ENCODE peak calls at places on chromosomes 2 and 18, in four cellular contexts. Y is K562, T is SK-N-SH, K is GM12878. A is an unnamed sample.

GRCh38 chr2:23441414-23441813 is 56.4 kb downstream of the KLHL29 start:
- DNase-seq in Y (no peak), T (no peak), K (no peak), A (no peak)

GRCh38 chr18:35688757-35689156 is 107.2 kb downstream of the GALNT1 start:
- DNase-seq in K (peak; percentile 35), T (no peak), Y (peak; percentile 70), A (no peak)

GRCh38 chr18:62610509-62611394 is 87.9 kb downstream of the ZCCHC2 start:
- DNase-seq in Y (peak; percentile 67), T (peak; percentile 49), K (no peak), A (no peak)

GRCh38 chr2:181674466-181674865 is 5.9 kb downstream of the NEUROD1 start:
- DNase-seq in T (no peak), K (no peak), Y (no peak), A (no peak)

GRCh38 chr2:197158591-197159550 is 151.7 kb downstream of the ANKRD44 start:
- DNase-seq in T (no peak), K (no peak), Y (no peak), A (peak; percentile 64)

GRCh38 chr2:238120463-238121298 is 17.8 kb upstream of the KLHL30 start:
- DNase-seq in K (no peak), Y (no peak), T (no peak), A (no peak)

GRCh38 chr2:239983004-239983778 is 42.0 kb downstream of the NDUFA10 start:
- DNase-seq in Y (no peak), K (no peak), T (no peak), A (no peak)

GRCh38 chr18:22015156-22015555 is 154.2 kb upstream of the GATA6 start:
- DNase-seq in T (no peak), K (no peak), Y (no peak), A (no peak)

GRCh38 chr2:84971799-84972790 is 1.1 kb downstream of the KCMF1 start:
- DNase-seq in Y (peak; percentile 62), T (peak; percentile 80), K (no peak), A (no peak)

GRCh38 chr2:233174131-233174530 is 77.3 kb upstream of the ATG16L1 start:
- DNase-seq in Y (no peak), K (no peak), T (no peak), A (no peak)

GRCh38 chr2:186949716-186950256 is 100.8 kb upstream of the ZSWIM2 start:
- DNase-seq in T (no peak), Y (no peak), K (no peak), A (no peak)

GRCh38 chr2:230418341-230419016 is 2.5 kb downstream of the SP100 start:
- DNase-seq in K (no peak), T (no peak), Y (no peak), A (no peak)

GRCh38 chr2:117686699-117687098 is 127.8 kb upstream of the DDX18 start:
- DNase-seq in T (no peak), Y (no peak), K (peak; percentile 46), A (no peak)

GRCh38 chr2:172437419-172438063 is 10.2 kb downstream of the ITGA6 start:
- DNase-seq in Y (no peak), K (peak; percentile 16), T (no peak), A (no peak)

GRCh38 chr2:155368934-155369333 is 670.4 kb downstream of the KCNJ3 start:
- DNase-seq in T (no peak), K (no peak), Y (no peak), A (peak; percentile 12)

GRCh38 chr2:20093263-20094141 is 42.1 kb upstream of the LAPTM4A start:
- DNase-seq in T (peak; percentile 88), Y (peak; percentile 57), K (no peak), A (peak; percentile 95)

GRCh38 chr2:39377226-39377939 is 59.7 kb downstream of the MAP4K3 start:
- DNase-seq in Y (peak; percentile 10), T (no peak), K (peak; percentile 81), A (no peak)

GRCh38 chr2:60335533-60336237 is 217.8 kb downstream of the BCL11A start:
- DNase-seq in Y (no peak), T (no peak), K (no peak), A (peak; percentile 83)

GRCh38 chr2:225025917-225026571 is 16.2 kb downstream of the DOCK10 start:
- DNase-seq in Y (no peak), K (no peak), T (no peak), A (no peak)

GRCh38 chr2:96103906-96104861 is 12.2 kb downstream of the ADRA2B start:
- DNase-seq in Y (no peak), T (no peak), K (no peak), A (no peak)

GRCh38 chr18:49018961-49019445 is 68.2 kb upstream of the SMAD7 start:
- DNase-seq in T (peak; percentile 28), K (no peak), Y (no peak), A (no peak)

GRCh38 chr2:20613342-20613916 is 37.5 kb downstream of the HS1BP3 start:
- DNase-seq in K (no peak), T (peak; percentile 74), Y (no peak), A (no peak)

GRCh38 chr18:2856499-2856898 is 9.7 kb downstream of the EMILIN2 start:
- DNase-seq in T (no peak), K (no peak), Y (no peak), A (no peak)

GRCh38 chr18:46222093-46222492 is 117.9 kb downstream of the HAUS1 start:
- DNase-seq in Y (no peak), T (peak; percentile 22), K (no peak), A (no peak)

GRCh38 chr2:122019729-122020128 is 264.3 kb downstream of the TSN start:
- DNase-seq in T (no peak), Y (no peak), K (no peak), A (no peak)

GRCh38 chr2:120348134-120349103 is 2.5 kb downstream of the INHBB start:
- DNase-seq in Y (no peak), T (no peak), K (no peak), A (peak; percentile 85)

GRCh38 chr18:23992119-23992940 is 22.2 kb upstream of the TTC39C start:
- DNase-seq in K (no peak), T (peak; percentile 50), Y (no peak), A (no peak)

GRCh38 chr18:23479829-23480505 is 23.3 kb upstream of the RMC1 start:
- DNase-seq in T (no peak), K (no peak), Y (no peak), A (no peak)

GRCh38 chr2:119402645-119403560 is 28.8 kb upstream of the TMEM37 start:
- DNase-seq in K (no peak), T (no peak), Y (no peak), A (no peak)

GRCh38 chr2:209145941-209146681 is 277.7 kb upstream of the MAP2 start:
- DNase-seq in K (no peak), T (no peak), Y (no peak), A (no peak)

GRCh38 chr2:120564213-120565094 is 171.2 kb upstream of the GLI2 start:
- DNase-seq in K (no peak), Y (no peak), T (peak; percentile 39), A (peak; percentile 92)

GRCh38 chr2:120261387-120262006 is 8.8 kb downstream of the RALB start:
- DNase-seq in T (no peak), K (peak; percentile 62), Y (no peak), A (no peak)

GRCh38 chr2:48080534-48081316 is 174.4 kb upstream of the FBXO11 start:
- DNase-seq in T (no peak), K (no peak), Y (no peak), A (no peak)

GRCh38 chr2:113281920-113282746 is 3.4 kb upstream of the PAX8 start:
- DNase-seq in T (no peak), Y (no peak), K (no peak), A (peak; percentile 49)

GRCh38 chr2:236857781-236858180 is 227.9 kb upstream of the COPS8 start:
- DNase-seq in K (no peak), T (no peak), Y (no peak), A (no peak)

GRCh38 chr18:10131783-10132381 is 218.1 kb downstream of the VAPA start:
- DNase-seq in T (peak; percentile 69), K (no peak), Y (no peak), A (no peak)

GRCh38 chr18:36415606-36416005 is 118.1 kb downstream of the FHOD3 start:
- DNase-seq in T (no peak), Y (no peak), K (no peak), A (no peak)

GRCh38 chr2:76867854-76868253 is 654.3 kb downstream of the LRRTM4 start:
- DNase-seq in T (no peak), K (no peak), Y (no peak), A (no peak)

DNA sequence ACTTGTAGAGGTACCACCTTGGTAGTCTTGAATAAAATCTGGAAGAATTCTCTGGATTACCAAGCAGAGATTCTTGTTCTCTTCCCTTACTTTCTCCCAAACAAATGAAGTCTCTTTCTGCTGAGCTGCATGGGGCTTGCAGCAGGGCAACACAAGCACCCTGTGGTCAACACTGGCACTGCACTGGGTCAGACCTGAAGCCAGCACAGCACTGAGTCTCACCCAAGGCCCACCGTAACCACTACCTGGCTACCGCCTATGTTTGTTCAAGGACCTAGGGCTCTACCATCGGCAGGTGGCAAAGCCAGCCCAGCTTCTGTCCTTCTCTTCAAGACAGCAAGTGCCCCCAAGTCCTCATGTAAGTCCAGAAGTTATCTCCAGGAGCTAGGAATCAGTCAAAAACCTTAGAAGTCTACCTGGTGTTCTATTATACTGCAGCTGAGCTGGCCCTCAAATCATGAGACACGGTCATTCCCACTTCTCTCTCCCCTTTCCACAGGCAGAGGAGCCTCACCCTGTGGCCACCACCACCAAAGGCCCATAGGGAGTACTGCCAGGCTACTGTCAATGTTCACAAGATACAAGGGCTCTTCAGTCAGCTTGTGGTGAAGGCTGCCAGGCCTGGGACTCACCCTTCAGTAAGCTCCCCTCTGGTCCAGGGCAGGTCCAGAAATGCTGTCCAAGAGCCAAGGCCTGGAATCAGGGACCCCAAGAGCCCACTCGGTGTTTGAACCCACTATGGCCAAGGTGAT is 18.4 kb downstream of the VPS54 start:
- DNase-seq in Y (no peak), T (no peak), K (no peak), A (no peak)
- TF ChIP-seq CTCF in Y (no peak), T (no peak), K (no peak), A (peak; percentile 56)

GRCh38 chr2:9238927-9239326 is 32.3 kb downstream of the ASAP2 start:
- DNase-seq in K (no peak), Y (no peak), T (peak; percentile 68), A (no peak)
- H3K9ac ChIP-seq in K (no peak overlapping the region), Y (no peak overlapping the region), T (peak overlapping the region; percentile 9), A (no peak overlapping the region)

GRCh38 chr2:88666576-88666975 is 24.9 kb upstream of the RPIA start:
- DNase-seq in Y (no peak), K (no peak), T (no peak), A (peak; percentile 55)
- TF ChIP-seq MXI1 in Y (no peak), K (no peak), T (no peak), A (no peak)

GRCh38 chr2:208033701-208034502 is 8.6 kb upstream of the PLEKHM3 start:
- DNase-seq in Y (peak; percentile 51), T (no peak), K (no peak), A (peak; percentile 97)
- TF ChIP-seq CTCF in Y (peak; percentile 55), T (peak; percentile 10), K (peak; percentile 69), A (peak; percentile 98)

DNA sequence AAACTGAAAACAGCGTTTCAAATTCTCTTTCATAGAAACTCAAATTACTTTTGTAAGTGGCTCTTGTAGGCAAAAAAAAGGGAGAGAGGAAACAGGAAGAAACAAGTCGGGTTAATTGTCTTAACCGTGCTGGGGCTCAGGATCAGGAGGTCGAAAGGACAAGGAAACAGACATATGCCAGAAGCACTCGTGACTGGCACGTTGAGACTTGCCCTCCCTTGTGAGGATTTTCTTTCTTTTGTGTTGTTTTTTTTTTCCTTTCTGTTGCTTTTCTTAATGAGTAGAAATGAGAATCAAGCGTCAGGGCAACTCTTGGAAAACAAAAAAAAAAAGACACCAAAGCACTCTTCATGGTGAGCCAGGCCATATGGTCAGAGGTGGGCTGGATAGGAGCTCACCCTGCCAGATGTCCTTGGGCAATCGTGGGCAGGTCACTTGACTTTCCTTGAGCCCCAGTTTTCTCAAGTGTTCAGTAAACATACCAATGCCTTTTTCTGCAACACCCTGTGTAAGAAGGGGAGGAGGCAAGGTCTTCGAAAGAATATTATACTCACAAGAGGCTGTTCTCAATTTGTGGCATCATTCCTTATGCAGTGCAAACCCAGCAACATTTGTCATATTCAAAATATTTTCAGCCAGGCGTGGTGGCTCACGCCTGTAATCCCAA is 23.0 kb upstream of the TMEM87B start:
- DNase-seq in Y (no peak), T (no peak), K (no peak), A (no peak)
- H3K9ac ChIP-seq in Y (no peak overlapping the region), T (no peak overlapping the region), K (no peak overlapping the region), A (no peak overlapping the region)